ENCODE peak calls at places on chromosome 10, in eight cellular contexts. X is stimulated activated CD4-positive, alpha-beta T cell treated with anti-CD3 and anti-CD28 coated beads, Interleukin-4, amount 100 ng/mL, for 4 hours; G is GM19239; B is heart right ventricle; C is hypothalamus; R is mucosa of descending colon; P is frontal cortex; F is cardiac muscle cell. J is an unnamed sample.

GRCh38 chr10:132743925-132744490 is 41.9 kb downstream of the NKX6-2 start:
- DNase-seq in X (no peak), G (no peak), B (no peak), C (no peak), R (no peak), P (no peak), F (peak; percentile 18), J (no peak)

GRCh38 chr10:33332183-33333031 is 2.1 kb downstream of the NRP1 start:
- DNase-seq in X (no peak), G (no peak), B (no peak), C (no peak), R (no peak), P (no peak), F (peak; percentile 76), J (no peak)

GRCh38 chr10:11026761-11027160 is 9.1 kb downstream of the CELF2 start:
- DNase-seq in X (no peak), G (no peak), B (no peak), C (no peak), R (no peak), P (no peak), F (no peak), J (no peak)

GRCh38 chr10:126204320-126204719 is 184.0 kb downstream of the ADAM12 start:
- DNase-seq in X (no peak), G (no peak), B (no peak), C (no peak), R (no peak), P (no peak), F (no peak), J (no peak)

GRCh38 chr10:43073191-43073590 is 3.7 kb upstream of the RET start:
- DNase-seq in X (no peak), G (no peak), B (no peak), C (no peak), R (no peak), P (no peak), F (no peak), J (no peak)

GRCh38 chr10:123203393-123204126 is 49.4 kb downstream of the BUB3 start:
- DNase-seq in X (no peak), G (no peak), B (no peak), C (no peak), R (no peak), P (no peak), F (no peak), J (no peak)

GRCh38 chr10:86256690-86257315 is 109.8 kb downstream of the GRID1 start:
- DNase-seq in X (no peak), G (no peak), B (no peak), C (no peak), R (no peak), P (no peak), F (no peak), J (no peak)

GRCh38 chr10:115827180-115827579 is 445.8 kb downstream of the GFRA1 start:
- DNase-seq in X (no peak), G (no peak), B (no peak), C (no peak), R (no peak), P (no peak), F (peak; percentile 16), J (no peak)

GRCh38 chr10:77236700-77237099 is 400.9 kb downstream of the KCNMA1 start:
- DNase-seq in X (no peak), G (no peak), B (no peak), C (no peak), R (no peak), P (no peak), F (no peak), J (no peak)

GRCh38 chr10:131180941-131181855 is 130.3 kb downstream of the TCERG1L start:
- DNase-seq in X (no peak), G (no peak), B (no peak), C (no peak), R (no peak), P (no peak), F (no peak), J (no peak)

GRCh38 chr10:16799621-16800020 is 17.6 kb downstream of the RSU1 start:
- DNase-seq in X (no peak), G (no peak), B (no peak), C (no peak), R (no peak), P (no peak), F (no peak), J (peak; percentile 45)